ENCODE peak calls at places on chromosomes 3 and 15, in four cellular contexts. O is brain microvascular endothelial cell, S is IMR-90, U is heart right ventricle. B is an unnamed sample.

GRCh38 chr15:93477721-93478120 is 388.7 kb upstream of the RGMA start:
- DNase-seq in O (no peak), S (no peak), U (no peak), B (no peak)

GRCh38 chr3:73228425-73228824 is 167.0 kb downstream of the EBLN2 start:
- DNase-seq in O (no peak), S (no peak), U (no peak), B (peak)

GRCh38 chr15:94722025-94722636 is 490.8 kb downstream of the MCTP2 start:
- DNase-seq in O (no peak), S (no peak), U (no peak), B (no peak)

GRCh38 chr3:129398803-129399144 is 29.7 kb downstream of the EFCAB12 start:
- DNase-seq in O (no peak), S (peak), U (no peak), B (peak)

GRCh38 chr15:35702946-35703495 is 157.1 kb upstream of the DPH6 start:
- DNase-seq in O (no peak), S (no peak), U (no peak), B (no peak)

GRCh38 chr15:90557651-90558084 is 27.9 kb downstream of the CRTC3 start:
- DNase-seq in O (peak), S (peak), U (peak), B (no peak)

GRCh38 chr3:15932348-15933300 is 134.8 kb upstream of the ANKRD28 start:
- DNase-seq in O (no peak), S (peak), U (no peak), B (no peak)

GRCh38 chr3:187739125-187739560 is 6.1 kb downstream of the BCL6 start:
- DNase-seq in O (no peak), S (no peak), U (no peak), B (no peak)

GRCh38 chr15:50119063-50119700 is at the start of gene ATP8B4:
- DNase-seq in O (no peak), S (no peak), U (no peak), B (no peak)

GRCh38 chr15:34366271-34367043 is 539 bp downstream of the LPCAT4 start:
- DNase-seq in O (no peak), S (peak), U (peak), B (peak)

GRCh38 chr3:101518421-101518871 is 5.4 kb upstream of the SENP7 start:
- DNase-seq in O (no peak), S (peak), U (no peak), B (peak)

GRCh38 chr3:40720863-40721262 is 196.1 kb downstream of the ZNF621 start:
- DNase-seq in O (no peak), S (no peak), U (no peak), B (no peak)

GRCh38 chr3:50231581-50231980 is 4.4 kb upstream of the GNAI2 start:
- DNase-seq in O (no peak), S (no peak), U (no peak), B (no peak)

GRCh38 chr15:63583027-63583426 is 14.2 kb upstream of the FBXL22 start:
- DNase-seq in O (peak), S (peak), U (no peak), B (no peak)

GRCh38 chr3:38039101-38039898 is at the start of gene DLEC1:
- DNase-seq in O (peak), S (peak), U (peak), B (no peak)

GRCh38 chr3:101195951-101196713 is 124.2 kb downstream of the IMPG2 start:
- DNase-seq in O (peak), S (peak), U (peak), B (peak)

GRCh38 chr3:183434992-183435391 is 6.6 kb upstream of the MCF2L2 start:
- DNase-seq in O (no peak), S (no peak), U (no peak), B (no peak)

GRCh38 chr15:39283531-39283930 is 297.3 kb upstream of the THBS1 start:
- DNase-seq in O (no peak), S (peak), U (no peak), B (no peak)

GRCh38 chr3:32951410-32951811 is at the start of gene CCR4:
- DNase-seq in O (no peak), S (no peak), U (no peak), B (no peak)

GRCh38 chr3:139653582-139653981 is 24.2 kb downstream of the NMNAT3 start:
- DNase-seq in O (no peak), S (no peak), U (no peak), B (peak)

GRCh38 chr3:81302045-81302444 is 459.4 kb downstream of the GBE1 start:
- DNase-seq in O (peak), S (peak), U (peak), B (peak)

GRCh38 chr3:20853890-20854289 is 667.9 kb upstream of the SGO1 start:
- DNase-seq in O (no peak), S (no peak), U (no peak), B (no peak)

GRCh38 chr3:188165596-188165995 is 11.6 kb downstream of the LPP start:
- DNase-seq in O (peak), S (peak), U (no peak), B (no peak)

GRCh38 chr3:180403156-180403555 is 198.8 kb upstream of the TTC14 start:
- DNase-seq in O (no peak), S (no peak), U (no peak), B (no peak)

GRCh38 chr15:60004846-60005351 is 788 bp downstream of the FOXB1 start:
- DNase-seq in O (no peak), S (peak), U (no peak), B (no peak)

GRCh38 chr3:55617385-55617784 is 130.3 kb upstream of the WNT5A start:
- DNase-seq in O (no peak), S (no peak), U (no peak), B (no peak)

GRCh38 chr3:143644370-143645089 is 203.7 kb downstream of the SLC9A9 start:
- DNase-seq in O (peak), S (peak), U (peak), B (peak)

GRCh38 chr3:94225176-94225742 is 162.4 kb downstream of the NSUN3 start:
- DNase-seq in O (peak), S (no peak), U (no peak), B (no peak)

GRCh38 chr15:99096894-99097426 is 7.9 kb upstream of the SYNM start:
- DNase-seq in O (no peak), S (no peak), U (no peak), B (no peak)

GRCh38 chr15:99097441-99098410 is 7.2 kb upstream of the SYNM start:
- DNase-seq in O (no peak), S (no peak), U (no peak), B (no peak)

GRCh38 chr15:99098426-99098825 is 6.5 kb upstream of the SYNM start:
- DNase-seq in O (no peak), S (no peak), U (no peak), B (no peak)

GRCh38 chr15:99096173-99096893 is 8.5 kb upstream of the SYNM start:
- DNase-seq in O (no peak), S (no peak), U (no peak), B (no peak)

GRCh38 chr15:99095626-99096025 is 9.3 kb upstream of the SYNM start:
- DNase-seq in O (no peak), S (no peak), U (no peak), B (no peak)
- TF ChIP-seq CTCF in O (no peak), S (no peak), U (no peak), B (no peak)

GRCh38 chr3:23877324-23877980 is 39.3 kb downstream of the NKIRAS1 start:
- DNase-seq in O (peak), S (peak), U (peak), B (peak)

GRCh38 chr3:23876901-23877300 is 39.9 kb downstream of the NKIRAS1 start:
- DNase-seq in O (no peak), S (no peak), U (no peak), B (no peak)

GRCh38 chr3:23873941-23874340 is 42.8 kb downstream of the NKIRAS1 start:
- DNase-seq in O (no peak), S (peak), U (no peak), B (peak)

GRCh38 chr3:23874359-23875120 is 42.2 kb downstream of the NKIRAS1 start:
- DNase-seq in O (peak), S (peak), U (no peak), B (no peak)

DNA sequence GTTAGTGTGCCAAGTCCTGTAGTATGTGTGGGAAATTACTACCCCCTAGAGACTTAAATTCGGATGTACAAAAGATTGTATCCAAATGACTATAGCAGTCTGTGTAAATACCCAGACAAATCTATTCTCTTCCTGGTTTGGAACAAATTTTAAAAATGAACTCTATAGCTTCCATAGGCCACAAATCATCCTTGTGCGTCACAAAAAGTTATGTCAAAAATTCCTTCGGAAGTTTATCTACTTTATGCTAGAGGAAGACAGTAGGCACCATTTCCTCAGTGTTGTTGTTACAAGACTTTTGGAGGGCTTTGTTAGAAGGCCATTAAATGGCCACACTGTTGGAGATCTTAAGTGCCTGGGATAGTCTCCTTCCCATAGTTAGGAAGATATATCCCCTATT is 41.5 kb downstream of the NKIRAS1 start:
- DNase-seq in O (no peak), S (no peak), U (no peak), B (no peak)
- TF ChIP-seq CTCF in O (no peak), S (peak), U (no peak), B (no peak)

GRCh38 chr3:167913218-167913902 is 177.8 kb downstream of the SERPINI1 start:
- DNase-seq in O (peak), S (peak), U (no peak), B (peak)
- TF ChIP-seq CTCF in O (peak), S (no peak), U (no peak), B (no peak)

GRCh38 chr15:73997986-73998385 is 3.5 kb downstream of the PML start:
- DNase-seq in O (no peak), S (no peak), U (no peak), B (peak)

GRCh38 chr15:73994419-73994883 is at the start of gene PML:
- DNase-seq in O (peak), S (peak), U (peak), B (peak)

GRCh38 chr15:73994912-73995622 is 551 bp downstream of the PML start:
- DNase-seq in O (no peak), S (no peak), U (no peak), B (peak)

GRCh38 chr15:73996267-73996666 is 1.8 kb downstream of the PML start:
- DNase-seq in O (no peak), S (no peak), U (no peak), B (no peak)

DNA sequence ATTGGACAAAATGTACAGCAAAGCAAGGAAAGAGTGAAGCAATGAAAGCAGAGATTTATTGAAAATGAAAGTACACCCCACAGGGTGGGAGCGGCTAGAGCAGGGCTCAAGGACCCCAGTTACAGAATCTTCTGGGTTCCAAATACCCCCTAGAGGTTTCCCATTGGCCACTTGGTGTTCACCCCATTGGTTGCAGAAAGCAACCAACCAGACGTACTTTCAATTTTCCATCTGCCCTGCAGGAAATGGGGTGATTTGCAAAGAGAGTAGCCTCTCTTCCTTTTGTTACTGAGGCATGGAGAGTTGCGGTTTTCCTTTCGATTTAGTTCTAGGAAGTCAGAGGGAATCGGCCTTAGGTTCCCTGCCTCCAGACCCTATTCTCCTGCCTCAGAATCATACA is 2.4 kb downstream of the PML start:
- DNase-seq in O (peak), S (no peak), U (peak), B (peak)
- TF ChIP-seq CTCF in O (no peak), S (no peak), U (no peak), B (no peak)